ENCODE peak calls at places on chromosomes 2 and 18, in four cellular contexts. One of them, this sample, is unnamed.

GRCh38 chr2:207812058-207812857 is 42.6 kb upstream of the FZD5 start:
- DNase-seq in GM12878: no peak
- DNase-seq in neuronal stem cell: no peak
- DNase-seq in right cardiac atrium: no peak
- DNase-seq in this sample: no peak

GRCh38 chr2:234836251-234836650 is 115.6 kb upstream of the SH3BP4 start:
- DNase-seq in GM12878: no peak
- DNase-seq in neuronal stem cell: no peak
- DNase-seq in right cardiac atrium: no peak
- DNase-seq in this sample: peak; percentile 37

GRCh38 chr2:168456526-168457176 is 579 bp downstream of the CERS6 start:
- DNase-seq in GM12878: no peak
- DNase-seq in neuronal stem cell: peak; percentile 62
- DNase-seq in right cardiac atrium: peak; percentile 71
- DNase-seq in this sample: peak; percentile 66

GRCh38 chr2:225010804-225011203 is 31.5 kb downstream of the DOCK10 start:
- DNase-seq in GM12878: no peak
- DNase-seq in neuronal stem cell: no peak
- DNase-seq in right cardiac atrium: no peak
- DNase-seq in this sample: no peak

GRCh38 chr2:216695401-216695821 is at the start of gene IGFBP5:
- DNase-seq in GM12878: no peak
- DNase-seq in neuronal stem cell: peak; percentile 91
- DNase-seq in right cardiac atrium: peak; percentile 96
- DNase-seq in this sample: peak; percentile 92

GRCh38 chr2:233020454-233020853 is 7.4 kb upstream of the NGEF start:
- DNase-seq in GM12878: no peak
- DNase-seq in neuronal stem cell: no peak
- DNase-seq in right cardiac atrium: no peak
- DNase-seq in this sample: no peak

GRCh38 chr2:31812051-31812798 is 198.6 kb downstream of the MEMO1 start:
- DNase-seq in GM12878: peak; percentile 68
- DNase-seq in neuronal stem cell: no peak
- DNase-seq in right cardiac atrium: no peak
- DNase-seq in this sample: no peak

GRCh38 chr2:72915907-72916742 is 1.2 kb upstream of the EMX1 start:
- DNase-seq in GM12878: no peak
- DNase-seq in neuronal stem cell: peak; percentile 87
- DNase-seq in right cardiac atrium: no peak
- DNase-seq in this sample: peak; percentile 52

GRCh38 chr2:15031745-15032240 is 399.3 kb downstream of the LRATD1 start:
- DNase-seq in GM12878: peak; percentile 28
- DNase-seq in neuronal stem cell: no peak
- DNase-seq in right cardiac atrium: no peak
- DNase-seq in this sample: no peak

GRCh38 chr18:32086866-32087265 is 4.8 kb upstream of the RNF138 start:
- DNase-seq in GM12878: no peak
- DNase-seq in neuronal stem cell: no peak
- DNase-seq in right cardiac atrium: no peak
- DNase-seq in this sample: no peak

GRCh38 chr18:50151876-50152275 is 43.1 kb downstream of the MYO5B start:
- DNase-seq in GM12878: no peak
- DNase-seq in neuronal stem cell: no peak
- DNase-seq in right cardiac atrium: no peak
- DNase-seq in this sample: no peak

GRCh38 chr2:63587814-63588384 is 378 bp downstream of the WDPCP start:
- DNase-seq in GM12878: no peak
- DNase-seq in neuronal stem cell: no peak
- DNase-seq in right cardiac atrium: no peak
- DNase-seq in this sample: no peak

GRCh38 chr2:203659650-203660049 is 46.8 kb upstream of the CD28 start:
- DNase-seq in GM12878: no peak
- DNase-seq in neuronal stem cell: no peak
- DNase-seq in right cardiac atrium: no peak
- DNase-seq in this sample: no peak

GRCh38 chr18:12911025-12911927 is 27.2 kb upstream of the PTPN2 start:
- DNase-seq in GM12878: no peak
- DNase-seq in neuronal stem cell: no peak
- DNase-seq in right cardiac atrium: peak; percentile 72
- DNase-seq in this sample: peak; percentile 33

GRCh38 chr2:20490300-20491181 is 43.7 kb downstream of the RHOB start:
- DNase-seq in GM12878: no peak
- DNase-seq in neuronal stem cell: no peak
- DNase-seq in right cardiac atrium: peak; percentile 72
- DNase-seq in this sample: peak; percentile 43

GRCh38 chr2:127197475-127198385 is 22.4 kb downstream of the CYP27C1 start:
- DNase-seq in GM12878: peak; percentile 9
- DNase-seq in neuronal stem cell: no peak
- DNase-seq in right cardiac atrium: peak; percentile 78
- DNase-seq in this sample: peak; percentile 70

DNA sequence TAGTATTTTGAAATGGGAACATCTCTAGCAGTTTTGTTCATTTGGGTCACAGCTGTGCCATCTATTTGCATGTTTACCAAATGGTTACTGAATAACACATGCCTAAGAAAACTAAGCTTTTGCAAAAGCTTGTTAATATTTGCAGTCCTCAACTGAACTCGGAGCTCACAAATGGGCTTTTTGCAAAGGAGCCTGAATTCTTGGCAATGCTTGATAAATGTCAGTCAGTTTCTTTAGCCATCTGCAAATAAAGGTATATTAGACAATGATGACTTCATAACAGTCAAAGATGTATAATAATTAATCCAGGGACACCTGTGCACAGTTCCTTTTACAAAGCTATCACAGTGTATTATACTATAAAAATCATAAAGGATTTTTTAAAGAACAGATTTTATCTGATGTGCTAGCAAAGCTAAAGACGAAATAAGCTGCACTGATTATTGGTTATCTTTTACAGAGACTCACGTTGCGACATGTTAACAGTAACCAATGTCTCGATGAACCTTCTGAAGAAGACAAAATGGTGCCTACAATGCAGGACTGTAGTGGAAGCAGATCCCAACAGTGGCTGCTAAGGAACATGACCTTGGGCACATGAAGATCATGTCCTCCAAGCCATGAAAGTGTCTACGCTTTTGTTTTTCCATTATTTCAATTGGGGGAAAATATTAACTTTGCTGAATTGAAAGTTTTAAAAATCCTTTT is 248.4 kb upstream of the KCNJ3 start:
- DNase-seq in GM12878: no peak
- DNase-seq in neuronal stem cell: no peak
- DNase-seq in right cardiac atrium: no peak
- DNase-seq in this sample: no peak
- H3K27ac ChIP-seq in GM12878: no peak overlapping the region
- H3K27ac ChIP-seq in neuronal stem cell: no peak overlapping the region
- H3K27ac ChIP-seq in right cardiac atrium: no peak overlapping the region
- H3K27ac ChIP-seq in this sample: no peak overlapping the region

GRCh38 chr18:2976218-2976617 is 36.7 kb downstream of the LPIN2 start:
- DNase-seq in GM12878: no peak
- DNase-seq in neuronal stem cell: no peak
- DNase-seq in right cardiac atrium: no peak
- DNase-seq in this sample: no peak
- H3K27me3 ChIP-seq in GM12878: no peaks in the 10 kb centered on the region
- H3K27me3 ChIP-seq in neuronal stem cell: no peaks in the 10 kb centered on the region
- H3K27me3 ChIP-seq in right cardiac atrium: no peaks in the 10 kb centered on the region
- H3K27me3 ChIP-seq in this sample: no peaks in the 10 kb centered on the region

GRCh38 chr2:159128191-159128590 is 158.3 kb downstream of the WDSUB1 start:
- DNase-seq in GM12878: no peak
- DNase-seq in neuronal stem cell: no peak
- DNase-seq in right cardiac atrium: no peak
- DNase-seq in this sample: no peak
- H3K27ac ChIP-seq in GM12878: no peak overlapping the region
- H3K27ac ChIP-seq in neuronal stem cell: no peak overlapping the region
- H3K27ac ChIP-seq in right cardiac atrium: peak overlapping the region; percentile 79
- H3K27ac ChIP-seq in this sample: no peak overlapping the region

GRCh38 chr18:33839452-33840225 is 261.6 kb downstream of the ASXL3 start:
- DNase-seq in GM12878: no peak
- DNase-seq in neuronal stem cell: peak; percentile 68
- DNase-seq in right cardiac atrium: peak; percentile 60
- DNase-seq in this sample: no peak
- H3K27me3 ChIP-seq in GM12878: no peaks in the 10 kb centered on the region
- H3K27me3 ChIP-seq in neuronal stem cell: no peaks in the 10 kb centered on the region
- H3K27me3 ChIP-seq in right cardiac atrium: no peaks in the 10 kb centered on the region
- H3K27me3 ChIP-seq in this sample: no peaks in the 10 kb centered on the region

GRCh38 chr2:37561615-37562569 is 109.5 kb downstream of the CDC42EP3 start:
- DNase-seq in GM12878: no peak
- DNase-seq in neuronal stem cell: no peak
- DNase-seq in right cardiac atrium: no peak
- DNase-seq in this sample: peak; percentile 62
- H3K27ac ChIP-seq in GM12878: peak overlapping the region; percentile 42
- H3K27ac ChIP-seq in neuronal stem cell: no peak overlapping the region
- H3K27ac ChIP-seq in right cardiac atrium: no peak overlapping the region
- H3K27ac ChIP-seq in this sample: peak overlapping the region; percentile 4

This sample was measured in testis.